ENCODE peak calls at places on chromosomes 13 and 19, in ten cellular contexts. Z is uterus; Q is activated CD8-positive, alpha-beta memory T cell treated with anti-CD3 and anti-CD28 coated beads for 48 hours; U is ureter; K is activated CD8-positive, alpha-beta T cell treated with anti-CD3 and anti-CD28 coated beads, Interleukin-2, amount 10 ng/mL, durations not matched to agents 7 days and 5 days; E is head of caudate nucleus; F is A549; V is cardiac muscle cell; P is heart right ventricle; S is D341Med. J is an unnamed sample.

GRCh38 chr13:113441661-113442060 is 11.6 kb downstream of the ADPRHL1 start:
- DNase-seq in U (no peak), S (no peak), Z (no peak), V (no peak), Q (no peak), E (no peak), P (no peak), F (no peak), K (no peak), J (no peak)

GRCh38 chr13:38957794-38958592 is 32.6 kb downstream of the STOML3 start:
- DNase-seq in U (no peak), F (no peak), P (no peak), S (no peak), Z (no peak), E (no peak), K (no peak), Q (no peak), V (no peak), J (no peak)

GRCh38 chr13:79647518-79647917 is 166.6 kb downstream of the NDFIP2 start:
- DNase-seq in V (no peak), F (no peak), E (no peak), Q (no peak), P (no peak), K (no peak), Z (no peak), S (no peak), U (peak), J (no peak)

GRCh38 chr13:112734696-112735547 is 45.1 kb downstream of the ATP11A start:
- DNase-seq in F (no peak), U (no peak), V (no peak), K (no peak), S (no peak), Q (no peak), P (no peak), Z (no peak), E (no peak), J (no peak)

GRCh38 chr19:45130888-45131615 is 29.7 kb downstream of the NKPD1 start:
- DNase-seq in V (no peak), Z (no peak), K (no peak), Q (no peak), F (peak), U (no peak), S (peak), E (peak), P (no peak), J (no peak)

GRCh38 chr19:1725100-1726064 is 27.9 kb upstream of the ONECUT3 start:
- DNase-seq in U (no peak), F (no peak), S (peak), E (peak), V (peak), Q (no peak), K (peak), P (no peak), Z (no peak), J (peak)

GRCh38 chr19:38507551-38508127 is 74.1 kb downstream of the RYR1 start:
- DNase-seq in S (no peak), Z (no peak), P (no peak), K (no peak), E (no peak), F (no peak), U (no peak), V (no peak), Q (no peak), J (no peak)

GRCh38 chr13:79393564-79394249 is 12.3 kb downstream of the RBM26 start:
- DNase-seq in V (no peak), K (peak), P (no peak), Q (no peak), Z (no peak), E (no peak), S (no peak), F (no peak), U (no peak), J (peak)

GRCh38 chr19:4115050-4115817 is 8.7 kb downstream of the MAP2K2 start:
- DNase-seq in U (no peak), K (peak), Z (no peak), Q (no peak), P (peak), F (no peak), E (peak), S (peak), V (no peak), J (no peak)

GRCh38 chr13:40096357-40096911 is 441.0 kb downstream of the COG6 start:
- DNase-seq in Z (no peak), Q (no peak), K (peak), F (no peak), U (no peak), P (no peak), E (no peak), V (no peak), S (no peak), J (no peak)

GRCh38 chr19:28010656-28011055 is 1202.3 kb downstream of the UQCRFS1 start:
- DNase-seq in K (no peak), U (no peak), V (peak), E (no peak), P (no peak), S (no peak), Z (no peak), Q (no peak), F (no peak), J (no peak)

GRCh38 chr13:21675095-21676007 is 4.5 kb downstream of the FGF9 start:
- DNase-seq in K (peak), V (no peak), S (peak), Q (peak), Z (no peak), U (no peak), F (no peak), E (peak), P (peak), J (peak)

GRCh38 chr13:113410472-113411201 is 42.7 kb downstream of the ADPRHL1 start:
- DNase-seq in Z (no peak), E (no peak), P (no peak), Q (no peak), K (no peak), F (peak), S (no peak), V (no peak), U (peak), J (no peak)

GRCh38 chr19:7251502-7251901 is 42.7 kb downstream of the INSR start:
- DNase-seq in E (no peak), S (no peak), U (no peak), F (no peak), Q (no peak), K (peak), P (no peak), Z (no peak), V (no peak), J (no peak)

GRCh38 chr19:36110487-36111199 is at the start of gene OVOL3:
- DNase-seq in P (no peak), K (no peak), F (no peak), Q (no peak), S (no peak), U (no peak), V (no peak), E (no peak), Z (no peak), J (no peak)

GRCh38 chr19:49145485-49146407 is 9.4 kb downstream of the HRC start:
- DNase-seq in S (peak), Z (peak), V (peak), P (peak), U (peak), F (peak), E (peak), K (peak), Q (peak), J (peak)

GRCh38 chr13:111503905-111504695 is 183.7 kb downstream of the TEX29 start:
- DNase-seq in P (no peak), Q (no peak), E (peak), Z (no peak), U (no peak), V (no peak), K (no peak), S (no peak), F (no peak), J (no peak)

GRCh38 chr19:33301011-33301899 is 1.1 kb downstream of the CEBPA start:
- DNase-seq in P (no peak), K (no peak), F (peak), U (no peak), Q (no peak), S (peak), E (no peak), Z (no peak), V (peak), J (no peak)

GRCh38 chr13:100069278-100069677 is 19.6 kb upstream of the PCCA start:
- DNase-seq in V (peak), Z (no peak), P (no peak), S (no peak), Q (no peak), E (no peak), F (no peak), U (no peak), K (no peak), J (no peak)

GRCh38 chr19:55526216-55527196 is 10.4 kb downstream of the SBK2 start:
- DNase-seq in F (peak), P (peak), V (peak), E (peak), U (peak), S (peak), Q (no peak), K (no peak), Z (peak), J (no peak)

GRCh38 chr19:8005534-8006256 is at the start of gene ELAVL1:
- DNase-seq in P (peak), K (peak), E (peak), U (peak), F (peak), V (peak), S (peak), Q (peak), Z (peak), J (peak)

GRCh38 chr13:48626077-48626449 is 27.7 kb upstream of the CYSLTR2 start:
- DNase-seq in U (no peak), Z (peak), Q (no peak), F (no peak), E (no peak), S (no peak), P (peak), K (no peak), V (peak), J (no peak)

GRCh38 chr13:112890316-112891131 is 78.5 kb upstream of the MCF2L start:
- DNase-seq in Z (no peak), V (no peak), P (no peak), E (no peak), K (no peak), F (no peak), S (no peak), U (no peak), Q (no peak), J (no peak)

GRCh38 chr19:45391871-45392665 is 12.8 kb downstream of the PPP1R13L start:
- DNase-seq in S (no peak), K (no peak), U (no peak), P (no peak), Z (no peak), E (no peak), V (no peak), F (no peak), Q (no peak), J (no peak)

GRCh38 chr13:95704510-95704909 is 27.6 kb downstream of the DNAJC3 start:
- DNase-seq in Q (no peak), P (no peak), Z (no peak), U (no peak), E (no peak), V (peak), S (peak), F (peak), K (no peak), J (peak)

GRCh38 chr13:32904271-32904670 is 112.0 kb upstream of the KL start:
- DNase-seq in Z (no peak), K (no peak), Q (no peak), P (no peak), U (no peak), S (no peak), F (no peak), E (no peak), V (no peak), J (no peak)

GRCh38 chr19:530133-531008 is 1.2 kb upstream of the CDC34 start:
- DNase-seq in F (no peak), K (no peak), E (no peak), U (no peak), V (no peak), Q (no peak), S (no peak), P (no peak), Z (peak), J (no peak)

GRCh38 chr13:24709186-24709913 is 29.1 kb downstream of the ATP12A start:
- DNase-seq in F (no peak), K (peak), Q (peak), S (peak), P (no peak), Z (no peak), V (no peak), E (no peak), U (no peak), J (no peak)

GRCh38 chr13:113832204-113832603 is 31.7 kb downstream of the GAS6 start:
- DNase-seq in E (no peak), U (no peak), Q (no peak), F (peak), S (no peak), V (no peak), P (no peak), K (no peak), Z (no peak), J (no peak)

GRCh38 chr19:1400281-1401137 is 833 bp downstream of the GAMT start:
- DNase-seq in Z (no peak), K (peak), V (peak), Q (no peak), U (no peak), F (peak), E (peak), P (peak), S (peak), J (peak)

GRCh38 chr13:114062754-114063153 is 69.7 kb downstream of the RASA3 start:
- DNase-seq in S (no peak), P (no peak), E (no peak), K (no peak), V (peak), U (no peak), F (no peak), Z (no peak), Q (no peak), J (no peak)

GRCh38 chr13:110552767-110553166 is 8.8 kb downstream of the RAB20 start:
- DNase-seq in Z (no peak), Q (no peak), K (no peak), E (peak), S (no peak), F (no peak), U (no peak), V (no peak), P (no peak), J (no peak)

GRCh38 chr19:10533656-10534386 is 9.9 kb upstream of the ATG4D start:
- DNase-seq in V (peak), Q (no peak), E (no peak), F (peak), P (no peak), U (no peak), S (no peak), K (no peak), Z (no peak), J (no peak)

GRCh38 chr13:39350461-39350881 is 252.5 kb downstream of the LHFPL6 start:
- DNase-seq in E (no peak), S (no peak), V (peak), Q (no peak), U (no peak), F (no peak), P (peak), K (no peak), Z (no peak), J (no peak)

GRCh38 chr19:41887711-41888382 is 4.9 kb downstream of the ARHGEF1 start:
- DNase-seq in V (peak), K (peak), S (no peak), E (peak), P (no peak), F (no peak), U (no peak), Z (no peak), Q (peak), J (peak)